ENCODE peak calls at places on chromosome 3, in nine cellular contexts. C is LNCaP clone FGC, N is fibroblast of mammary gland, I is cardiac muscle cell, L is psoas muscle, K is cardiac fibroblast, O is right atrium auricular region, R is A549, Z is heart left ventricle. T is an unnamed sample.

GRCh38 chr3:13161021-13161759 is 88.0 kb upstream of the IQSEC1 start:
- DNase-seq in R (no peak), N (no peak), I (no peak), O (no peak), Z (no peak), C (no peak), L (no peak), K (no peak), T (no peak)

GRCh38 chr3:58963928-58964497 is 85.8 kb downstream of the CFAP20DC start:
- DNase-seq in K (peak), L (no peak), Z (no peak), O (no peak), R (no peak), N (no peak), I (no peak), C (no peak), T (no peak)

GRCh38 chr3:82736696-82737277 is 975.3 kb upstream of the GBE1 start:
- DNase-seq in C (no peak), O (no peak), L (no peak), Z (no peak), N (no peak), I (no peak), R (no peak), K (no peak), T (no peak)

GRCh38 chr3:119181765-119182164 is 8.4 kb downstream of the UPK1B start:
- DNase-seq in I (no peak), R (peak), K (peak), Z (no peak), C (no peak), N (no peak), O (no peak), L (no peak), T (no peak)

GRCh38 chr3:69379661-69380060 is 6.2 kb downstream of the FRMD4B start:
- DNase-seq in L (no peak), Z (no peak), C (no peak), R (no peak), I (no peak), O (no peak), N (no peak), K (no peak), T (no peak)

GRCh38 chr3:142950972-142951371 is 12.5 kb downstream of the PAQR9 start:
- DNase-seq in C (no peak), L (no peak), N (no peak), Z (no peak), I (no peak), R (no peak), K (no peak), O (no peak), T (no peak)

GRCh38 chr3:185856652-185857051 is 31.8 kb upstream of the IGF2BP2 start:
- DNase-seq in K (no peak), Z (no peak), C (no peak), N (no peak), I (no peak), L (no peak), R (no peak), O (no peak), T (no peak)

GRCh38 chr3:191005790-191006189 is 143.3 kb upstream of the GMNC start:
- DNase-seq in R (no peak), K (no peak), Z (no peak), N (no peak), C (no peak), O (no peak), I (peak), L (no peak), T (no peak)

GRCh38 chr3:108406661-108407206 is 103.7 kb downstream of the MYH15 start:
- DNase-seq in I (peak), N (peak), O (no peak), L (no peak), Z (no peak), C (peak), K (peak), R (peak), T (no peak)

GRCh38 chr3:88626426-88627120 is 476.8 kb downstream of the C3orf38 start:
- DNase-seq in N (no peak), K (no peak), L (no peak), R (no peak), I (peak), Z (no peak), C (no peak), O (no peak), T (no peak)

GRCh38 chr3:160986060-160986459 is 119.1 kb downstream of the B3GALNT1 start:
- DNase-seq in L (no peak), O (no peak), N (peak), Z (no peak), K (no peak), C (no peak), R (no peak), I (no peak), T (no peak)

GRCh38 chr3:115077501-115078250 is 69.4 kb downstream of the ZBTB20 start:
- DNase-seq in R (no peak), Z (no peak), L (no peak), O (no peak), N (no peak), C (no peak), K (no peak), I (no peak), T (no peak)

GRCh38 chr3:9399746-9400145 is 2.3 kb downstream of the SETD5 start:
- DNase-seq in O (peak), I (peak), C (peak), L (peak), R (no peak), K (peak), Z (peak), N (peak), T (peak)

GRCh38 chr3:46995901-46996562 is 16.6 kb downstream of the NBEAL2 start:
- DNase-seq in I (no peak), O (no peak), L (peak), C (no peak), Z (no peak), K (no peak), N (no peak), R (no peak), T (no peak)

GRCh38 chr3:172317984-172318383 is 130.3 kb downstream of the GHSR start:
- DNase-seq in Z (peak), N (peak), I (no peak), C (no peak), O (no peak), K (peak), L (peak), R (peak), T (no peak)

GRCh38 chr3:185205865-185206264 is 48.0 kb downstream of the EHHADH start:
- DNase-seq in C (no peak), K (no peak), Z (no peak), I (no peak), N (peak), R (no peak), L (no peak), O (no peak), T (no peak)

GRCh38 chr3:46695177-46695961 is 1.9 kb upstream of the ALS2CL start:
- DNase-seq in O (peak), R (peak), K (peak), Z (peak), L (peak), C (no peak), I (no peak), N (peak), T (no peak)

GRCh38 chr3:62277986-62278385 is 95.4 kb downstream of the FEZF2 start:
- DNase-seq in K (peak), R (no peak), O (no peak), C (no peak), L (no peak), N (peak), Z (no peak), I (no peak), T (no peak)

GRCh38 chr3:138184994-138185393 is 2.1 kb upstream of the ARMC8 start:
- DNase-seq in N (peak), O (no peak), Z (no peak), R (no peak), L (no peak), I (peak), C (no peak), K (no peak), T (no peak)

GRCh38 chr3:33096103-33096868 is 660 bp downstream of the GLB1 start:
- DNase-seq in Z (peak), I (peak), K (peak), L (peak), R (peak), N (peak), C (no peak), O (no peak), T (no peak)

GRCh38 chr3:138846350-138846756 is 11.6 kb upstream of the PIK3CB start:
- DNase-seq in I (no peak), K (no peak), R (no peak), Z (no peak), O (no peak), C (no peak), L (no peak), N (no peak), T (no peak)

GRCh38 chr3:161322781-161323568 is 48.3 kb downstream of the SPTSSB start:
- DNase-seq in L (no peak), Z (no peak), I (no peak), R (no peak), C (no peak), O (no peak), N (no peak), K (no peak), T (no peak)

GRCh38 chr3:194130807-194131589 is 5.0 kb upstream of the HES1 start:
- DNase-seq in I (peak), O (no peak), N (no peak), K (peak), L (peak), C (peak), Z (peak), R (no peak), T (no peak)

GRCh38 chr3:194126790-194127189 is 9.2 kb upstream of the HES1 start:
- DNase-seq in I (no peak), C (no peak), R (no peak), Z (no peak), O (no peak), K (no peak), L (no peak), N (no peak), T (no peak)

GRCh38 chr3:194129581-194130133 is 6.3 kb upstream of the HES1 start:
- DNase-seq in K (peak), C (no peak), N (peak), R (no peak), I (peak), Z (no peak), L (peak), O (no peak), T (no peak)

GRCh38 chr3:194130211-194130610 is 5.7 kb upstream of the HES1 start:
- DNase-seq in Z (no peak), L (no peak), O (no peak), N (no peak), R (no peak), K (no peak), C (no peak), I (no peak), T (no peak)

GRCh38 chr3:194128202-194128907 is 7.6 kb upstream of the HES1 start:
- DNase-seq in L (no peak), Z (no peak), I (no peak), R (no peak), N (no peak), K (no peak), O (no peak), C (no peak), T (no peak)
- TF ChIP-seq CTCF in L (no peak), Z (no peak), I (no peak), R (no peak), N (no peak), K (no peak), O (no peak), C (no peak), T (no peak)

DNA sequence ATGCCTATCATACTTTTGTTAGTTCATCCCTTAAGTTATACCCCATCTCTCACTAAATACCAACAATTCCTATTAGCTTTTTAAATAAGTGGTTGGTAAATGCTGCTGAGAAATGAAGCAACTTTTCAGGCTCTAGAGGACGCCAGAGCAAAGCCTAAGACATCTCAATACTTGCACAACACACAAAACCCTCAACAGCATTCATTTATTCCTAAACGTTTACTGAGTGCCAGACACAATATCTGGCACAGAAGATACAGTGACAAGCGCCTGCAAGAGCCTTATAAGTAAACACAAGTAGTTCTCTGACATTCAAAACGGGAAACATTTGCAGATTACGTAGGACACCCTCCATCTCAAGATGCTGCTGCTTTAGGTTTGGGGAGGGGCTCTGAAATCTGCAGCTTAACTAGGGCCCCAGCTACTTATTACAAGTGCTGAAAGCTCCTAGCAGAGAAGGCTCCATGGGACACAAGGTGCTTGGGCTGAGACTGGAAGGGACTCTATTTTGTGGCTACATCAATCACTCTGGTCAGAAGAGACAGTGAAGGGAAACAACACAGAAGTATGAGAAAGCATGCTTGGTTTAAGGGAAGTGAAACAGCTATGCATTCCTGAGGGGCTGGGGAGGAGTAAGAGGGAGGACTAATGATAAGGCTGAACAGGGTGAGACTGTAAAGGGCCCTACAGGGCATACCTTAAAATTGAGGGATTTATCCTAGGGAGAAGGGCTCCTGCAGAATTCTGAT is 311.3 kb downstream of the PLCL2 start:
- DNase-seq in K (peak), C (no peak), N (peak), R (no peak), L (no peak), I (peak), Z (no peak), O (no peak), T (no peak)
- TF ChIP-seq CTCF in K (peak), C (peak), N (no peak), R (no peak), L (peak), I (peak), Z (peak), O (no peak), T (no peak)

GRCh38 chr3:25664066-25664809 is 469 bp downstream of the TOP2B start:
- DNase-seq in L (peak), N (peak), K (peak), I (peak), Z (peak), C (no peak), R (peak), O (peak), T (peak)
- TF ChIP-seq CTCF in L (no peak), N (no peak), K (no peak), I (no peak), Z (peak), C (no peak), R (no peak), O (no peak), T (no peak)

GRCh38 chr3:86147119-86147518 is 843.8 kb downstream of the VGLL3 start:
- DNase-seq in Z (no peak), L (no peak), O (no peak), R (no peak), N (no peak), I (no peak), K (no peak), C (no peak), T (no peak)
- TF ChIP-seq CTCF in Z (no peak), L (no peak), O (no peak), R (no peak), N (no peak), I (no peak), K (no peak), C (peak), T (no peak)

GRCh38 chr3:168086541-168087260 is 9.0 kb downstream of the GOLIM4 start:
- DNase-seq in R (no peak), Z (no peak), C (no peak), I (no peak), N (no peak), O (no peak), K (no peak), L (no peak), T (no peak)

GRCh38 chr3:168087539-168087938 is 8.2 kb downstream of the GOLIM4 start:
- DNase-seq in N (no peak), C (no peak), K (no peak), Z (no peak), I (no peak), O (no peak), L (no peak), R (no peak), T (no peak)

GRCh38 chr3:168089179-168089771 is 6.4 kb downstream of the GOLIM4 start:
- DNase-seq in C (no peak), L (no peak), R (no peak), N (no peak), O (no peak), Z (no peak), K (no peak), I (no peak), T (no peak)

GRCh38 chr3:168090306-168091085 is 5.2 kb downstream of the GOLIM4 start:
- DNase-seq in R (no peak), I (no peak), O (no peak), N (no peak), K (no peak), C (no peak), Z (no peak), L (no peak), T (no peak)

DNA sequence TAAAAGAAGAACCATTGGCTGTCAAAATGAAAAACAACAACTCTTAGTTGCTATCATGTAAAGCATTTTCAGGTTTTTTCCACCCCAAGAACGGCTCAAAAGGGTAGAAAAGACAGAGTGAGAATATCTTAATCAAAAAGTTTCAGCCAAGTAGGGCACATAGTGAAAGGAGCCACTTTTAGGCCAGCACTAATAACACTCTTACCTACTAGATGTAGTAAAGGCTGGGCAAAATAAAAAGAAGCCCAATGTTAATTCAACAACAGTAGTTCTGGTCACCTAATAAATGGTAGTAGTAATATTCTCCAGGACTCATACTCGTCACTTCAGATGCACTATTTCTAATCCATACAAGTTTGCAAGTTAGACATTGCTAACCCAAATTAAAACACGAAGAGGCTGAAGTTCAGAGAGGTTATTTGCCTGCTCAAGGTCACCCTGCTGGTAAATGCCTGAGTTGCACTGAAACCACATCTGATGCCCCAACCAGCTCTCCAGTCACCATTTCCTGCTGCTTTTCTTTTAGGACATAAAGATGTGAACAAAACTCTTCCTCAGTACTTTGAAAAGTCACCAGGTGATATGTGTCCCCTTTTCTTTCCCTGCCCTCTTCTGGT is 7.5 kb downstream of the GOLIM4 start:
- DNase-seq in R (peak), I (peak), O (no peak), L (no peak), N (no peak), C (no peak), Z (no peak), K (no peak), T (no peak)
- TF ChIP-seq CTCF in R (no peak), I (peak), O (no peak), L (no peak), N (peak), C (peak), Z (peak), K (peak), T (no peak)

GRCh38 chr3:129016366-129016724 is 15.2 kb downstream of the EFCC1 start:
- DNase-seq in K (no peak), R (no peak), O (no peak), N (no peak), C (no peak), L (no peak), Z (no peak), I (no peak), T (no peak)
- TF ChIP-seq CTCF in K (no peak), R (no peak), O (no peak), N (no peak), C (no peak), L (no peak), Z (no peak), I (no peak), T (no peak)

DNA sequence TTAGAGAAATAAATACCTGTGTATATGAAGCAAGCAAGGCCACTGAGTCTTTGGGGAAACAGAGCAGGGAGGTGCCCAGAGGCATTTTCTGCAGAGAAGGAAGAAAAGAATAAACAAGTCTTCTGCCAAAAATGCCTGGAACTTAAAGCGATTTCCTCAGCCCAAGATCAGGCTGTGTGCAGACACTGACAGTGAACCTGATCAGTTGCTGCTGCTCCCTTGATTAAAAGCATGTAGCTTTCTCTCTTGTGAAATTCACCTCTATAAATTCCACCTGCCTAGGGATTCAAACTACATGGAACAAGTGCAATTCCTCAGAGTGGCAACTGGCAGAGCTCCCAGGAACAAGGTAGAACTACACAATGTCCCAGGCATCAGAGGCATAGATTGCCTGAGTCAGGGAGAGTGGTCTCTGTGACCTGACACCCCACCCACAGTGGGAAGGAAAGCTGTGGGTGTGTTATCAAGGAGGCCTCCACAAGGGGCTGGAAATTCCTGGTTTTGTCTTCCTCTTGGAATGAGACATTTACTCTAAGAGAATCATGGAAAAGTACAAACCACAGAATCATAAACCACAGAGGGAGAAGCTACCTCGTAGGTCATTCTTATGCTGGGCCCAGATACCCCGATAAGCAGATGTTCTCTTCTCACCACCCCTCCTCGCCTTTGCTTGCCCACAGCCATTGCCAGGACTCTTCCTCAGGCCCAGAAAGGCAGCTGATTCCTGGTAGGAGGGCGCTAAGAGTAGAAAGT is 1.8 kb upstream of the ZBTB38 start:
- DNase-seq in C (no peak), K (peak), L (peak), Z (no peak), R (peak), N (peak), I (peak), O (peak), T (no peak)
- TF ChIP-seq CTCF in C (no peak), K (peak), L (no peak), Z (no peak), R (no peak), N (peak), I (peak), O (no peak), T (no peak)

DNA sequence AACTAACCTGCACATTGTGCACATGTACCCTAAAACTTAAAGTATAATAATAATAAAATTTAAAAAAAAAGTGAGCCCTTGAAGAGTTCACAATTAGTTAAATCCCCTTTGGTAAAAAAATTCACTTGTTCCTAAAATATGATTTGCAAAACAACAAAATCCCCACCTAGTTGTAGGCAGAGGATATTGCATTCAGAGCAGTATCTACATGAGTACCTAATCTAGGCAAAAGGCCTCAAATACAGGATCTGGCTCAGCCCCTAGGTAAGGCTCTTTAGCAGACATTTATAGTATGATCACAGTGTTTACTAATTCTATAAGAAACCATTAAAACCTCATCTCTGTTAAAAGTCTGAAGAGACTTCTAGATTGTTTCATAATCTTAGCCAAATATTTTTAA is 89.3 kb upstream of the CCDC80 start:
- DNase-seq in N (peak), Z (no peak), I (no peak), O (no peak), L (no peak), K (peak), R (no peak), C (no peak), T (no peak)
- TF ChIP-seq CTCF in N (peak), Z (no peak), I (peak), O (no peak), L (no peak), K (peak), R (no peak), C (no peak), T (no peak)

T was measured in mesothelial cell of epicardium.